ENCODE peak calls at places on chromosomes 16 and 17, in five cellular contexts. One of them, this sample, is unnamed.

GRCh38 chr17:5846001-5846400 is 224.2 kb upstream of the WSCD1 start:
- DNase-seq in foreskin fibroblast: no peak
- DNase-seq in heart right ventricle: no peak
- DNase-seq in MCF 10A: no peak
- DNase-seq in H9: peak
- DNase-seq in this sample: no peak

GRCh38 chr17:66526827-66527226 is 224.4 kb downstream of the PRKCA start:
- DNase-seq in H9: no peak
- DNase-seq in foreskin fibroblast: no peak
- DNase-seq in heart right ventricle: no peak
- DNase-seq in MCF 10A: no peak
- DNase-seq in this sample: no peak

GRCh38 chr16:73152731-73153130 is 104.8 kb upstream of the ZFHX3 start:
- DNase-seq in foreskin fibroblast: no peak
- DNase-seq in heart right ventricle: no peak
- DNase-seq in MCF 10A: no peak
- DNase-seq in H9: peak
- DNase-seq in this sample: no peak

GRCh38 chr16:84228321-84228838 is 11.4 kb downstream of the KCNG4 start:
- DNase-seq in MCF 10A: peak
- DNase-seq in heart right ventricle: peak
- DNase-seq in foreskin fibroblast: peak
- DNase-seq in H9: peak
- DNase-seq in this sample: no peak

GRCh38 chr16:23174622-23175021 is 7.9 kb upstream of the SCNN1G start:
- DNase-seq in MCF 10A: peak
- DNase-seq in foreskin fibroblast: peak
- DNase-seq in heart right ventricle: no peak
- DNase-seq in H9: no peak
- DNase-seq in this sample: no peak

GRCh38 chr16:69444873-69445517 is 20.6 kb downstream of the CYB5B start:
- DNase-seq in H9: no peak
- DNase-seq in heart right ventricle: no peak
- DNase-seq in MCF 10A: no peak
- DNase-seq in foreskin fibroblast: no peak
- DNase-seq in this sample: no peak

GRCh38 chr16:2019500-2019899 is at the start of gene NPW:
- DNase-seq in MCF 10A: no peak
- DNase-seq in foreskin fibroblast: peak
- DNase-seq in H9: no peak
- DNase-seq in heart right ventricle: no peak
- DNase-seq in this sample: no peak

GRCh38 chr17:75813081-75814020 is 28.7 kb downstream of the UNK start:
- DNase-seq in heart right ventricle: no peak
- DNase-seq in foreskin fibroblast: no peak
- DNase-seq in H9: no peak
- DNase-seq in MCF 10A: no peak
- DNase-seq in this sample: no peak

GRCh38 chr17:34580685-34581445 is 1.5 kb downstream of the TMEM132E start:
- DNase-seq in foreskin fibroblast: peak
- DNase-seq in heart right ventricle: no peak
- DNase-seq in H9: peak
- DNase-seq in MCF 10A: no peak
- DNase-seq in this sample: no peak

GRCh38 chr16:10182186-10182683 is at the start of gene GRIN2A:
- DNase-seq in H9: no peak
- DNase-seq in heart right ventricle: no peak
- DNase-seq in MCF 10A: no peak
- DNase-seq in foreskin fibroblast: no peak
- DNase-seq in this sample: peak

GRCh38 chr17:14196337-14196997 is 40.2 kb downstream of the CDRT15 start:
- DNase-seq in foreskin fibroblast: no peak
- DNase-seq in MCF 10A: no peak
- DNase-seq in H9: no peak
- DNase-seq in heart right ventricle: no peak
- DNase-seq in this sample: no peak

GRCh38 chr16:11183035-11183812 is 72.8 kb downstream of the SOCS1 start:
- DNase-seq in foreskin fibroblast: no peak
- DNase-seq in H9: peak
- DNase-seq in heart right ventricle: no peak
- DNase-seq in MCF 10A: no peak
- DNase-seq in this sample: no peak

GRCh38 chr17:73462830-73463229 is 151.0 kb upstream of the CDC42EP4 start:
- DNase-seq in heart right ventricle: no peak
- DNase-seq in H9: no peak
- DNase-seq in MCF 10A: no peak
- DNase-seq in foreskin fibroblast: no peak
- DNase-seq in this sample: no peak

GRCh38 chr16:88533381-88533831 is 36.8 kb upstream of the ZC3H18 start:
- DNase-seq in heart right ventricle: no peak
- DNase-seq in foreskin fibroblast: peak
- DNase-seq in H9: no peak
- DNase-seq in MCF 10A: no peak
- DNase-seq in this sample: no peak

GRCh38 chr17:65529040-65529633 is 32.3 kb downstream of the AXIN2 start:
- DNase-seq in MCF 10A: no peak
- DNase-seq in foreskin fibroblast: no peak
- DNase-seq in H9: no peak
- DNase-seq in heart right ventricle: no peak
- DNase-seq in this sample: no peak

GRCh38 chr17:39755550-39756375 is 18.0 kb downstream of the GRB7 start:
- DNase-seq in MCF 10A: no peak
- DNase-seq in heart right ventricle: no peak
- DNase-seq in H9: peak
- DNase-seq in foreskin fibroblast: no peak
- DNase-seq in this sample: no peak

GRCh38 chr17:79862259-79862658 is 23.0 kb upstream of the CBX4 start:
- DNase-seq in heart right ventricle: peak
- DNase-seq in foreskin fibroblast: no peak
- DNase-seq in MCF 10A: no peak
- DNase-seq in H9: no peak
- DNase-seq in this sample: no peak

GRCh38 chr17:44878627-44879221 is 20.5 kb downstream of the EFTUD2 start:
- DNase-seq in heart right ventricle: no peak
- DNase-seq in MCF 10A: peak
- DNase-seq in foreskin fibroblast: peak
- DNase-seq in H9: no peak
- DNase-seq in this sample: no peak

GRCh38 chr17:83199500-83200201 is 120.2 kb downstream of the METRNL start:
- DNase-seq in MCF 10A: no peak
- DNase-seq in H9: no peak
- DNase-seq in heart right ventricle: peak
- DNase-seq in foreskin fibroblast: peak
- DNase-seq in this sample: no peak

GRCh38 chr17:82889496-82890338 is 49.9 kb upstream of the ZNF750 start:
- DNase-seq in heart right ventricle: no peak
- DNase-seq in H9: no peak
- DNase-seq in MCF 10A: no peak
- DNase-seq in foreskin fibroblast: no peak
- DNase-seq in this sample: no peak

GRCh38 chr17:72884066-72884465 is 208.4 kb downstream of the SLC39A11 start:
- DNase-seq in heart right ventricle: no peak
- DNase-seq in H9: no peak
- DNase-seq in MCF 10A: no peak
- DNase-seq in foreskin fibroblast: no peak
- DNase-seq in this sample: no peak

GRCh38 chr17:80421381-80422090 is 6.6 kb downstream of the ENDOV start:
- DNase-seq in H9: no peak
- DNase-seq in MCF 10A: no peak
- DNase-seq in heart right ventricle: no peak
- DNase-seq in foreskin fibroblast: no peak
- DNase-seq in this sample: no peak

GRCh38 chr17:40445769-40446468 is 2.7 kb downstream of the IGFBP4 start:
- DNase-seq in H9: no peak
- DNase-seq in MCF 10A: no peak
- DNase-seq in heart right ventricle: no peak
- DNase-seq in foreskin fibroblast: peak
- DNase-seq in this sample: no peak

GRCh38 chr16:87353613-87354012 is 30.0 kb downstream of the FBXO31 start:
- DNase-seq in heart right ventricle: no peak
- DNase-seq in foreskin fibroblast: no peak
- DNase-seq in MCF 10A: no peak
- DNase-seq in H9: no peak
- DNase-seq in this sample: no peak

GRCh38 chr17:21239680-21240374 is 13.4 kb downstream of the NATD1 start:
- DNase-seq in heart right ventricle: no peak
- DNase-seq in foreskin fibroblast: peak
- DNase-seq in MCF 10A: peak
- DNase-seq in H9: peak
- DNase-seq in this sample: no peak

GRCh38 chr17:58144801-58145200 is 3.4 kb upstream of the OR4D1 start:
- DNase-seq in heart right ventricle: no peak
- DNase-seq in MCF 10A: no peak
- DNase-seq in H9: no peak
- DNase-seq in foreskin fibroblast: no peak
- DNase-seq in this sample: no peak

GRCh38 chr17:58136669-58137279 is 11.4 kb upstream of the OR4D1 start:
- DNase-seq in MCF 10A: peak
- DNase-seq in H9: peak
- DNase-seq in heart right ventricle: no peak
- DNase-seq in foreskin fibroblast: peak
- DNase-seq in this sample: no peak

DNA sequence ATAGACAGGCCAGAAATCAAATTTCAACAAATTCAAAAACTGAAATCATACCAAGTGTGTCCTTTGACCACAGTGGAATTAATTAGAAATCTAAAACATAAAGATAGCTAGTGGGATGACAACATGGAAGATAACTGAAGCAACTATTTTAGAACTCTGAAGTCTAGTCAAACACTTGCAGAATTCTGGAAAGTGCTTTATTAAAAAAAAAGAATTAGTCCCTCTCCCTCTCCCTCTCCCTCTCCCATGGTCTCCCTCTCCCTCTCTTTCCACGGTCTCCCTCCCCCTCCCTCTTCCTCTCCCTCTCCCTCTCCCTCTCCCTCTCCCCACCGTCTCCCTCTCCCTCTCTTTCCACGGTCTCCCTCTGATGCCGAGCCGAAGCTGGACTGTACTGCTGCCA is 6.7 kb upstream of the OR4D1 start:
- DNase-seq in foreskin fibroblast: no peak
- DNase-seq in MCF 10A: no peak
- DNase-seq in H9: no peak
- DNase-seq in heart right ventricle: no peak
- DNase-seq in this sample: no peak
- TF ChIP-seq CTCF in foreskin fibroblast: no peak
- TF ChIP-seq CTCF in MCF 10A: no peak
- TF ChIP-seq CTCF in H9: no peak
- TF ChIP-seq CTCF in heart right ventricle: no peak
- TF ChIP-seq CTCF in this sample: no peak

DNA sequence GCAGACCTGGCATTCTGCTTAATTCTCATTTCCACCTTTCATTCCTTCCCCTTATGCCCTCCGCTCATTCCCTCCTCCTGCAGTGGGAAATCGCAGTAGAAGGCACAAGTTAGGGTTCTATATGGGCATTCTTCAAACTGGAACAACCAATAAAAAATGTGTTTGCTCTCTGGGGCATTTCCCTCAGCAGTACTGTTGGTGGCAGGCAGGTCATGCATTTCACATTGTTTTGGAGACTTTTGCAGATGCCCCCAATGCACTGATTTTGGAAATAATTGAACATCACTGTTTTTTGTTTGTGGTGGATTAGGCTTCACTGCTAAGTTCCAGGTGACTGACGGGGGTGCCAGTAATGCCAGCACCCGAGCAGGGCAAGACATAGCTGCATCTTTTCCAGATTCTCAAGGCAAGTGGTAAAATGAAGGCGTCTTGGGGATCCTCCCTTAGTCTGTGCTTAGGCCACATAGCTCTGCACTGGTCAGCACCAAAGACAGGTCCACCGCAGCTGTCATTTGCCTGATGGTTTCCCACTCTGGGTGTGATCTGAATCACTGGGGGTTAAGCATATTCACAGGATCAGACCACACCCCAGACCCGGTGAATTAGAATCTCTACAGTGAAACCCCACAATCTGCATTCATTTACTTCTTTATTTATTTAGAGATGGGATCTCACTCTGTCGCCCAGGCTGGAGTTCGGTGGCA is 304.5 kb downstream of the CPPED1 start:
- DNase-seq in MCF 10A: no peak
- DNase-seq in heart right ventricle: no peak
- DNase-seq in foreskin fibroblast: no peak
- DNase-seq in H9: no peak
- DNase-seq in this sample: no peak
- TF ChIP-seq CTCF in MCF 10A: no peak
- TF ChIP-seq CTCF in heart right ventricle: no peak
- TF ChIP-seq CTCF in foreskin fibroblast: no peak
- TF ChIP-seq CTCF in H9: no peak
- TF ChIP-seq CTCF in this sample: no peak

GRCh38 chr16:3949287-3949686 is 68.8 kb upstream of the CREBBP start:
- DNase-seq in heart right ventricle: peak
- DNase-seq in MCF 10A: no peak
- DNase-seq in foreskin fibroblast: peak
- DNase-seq in H9: no peak
- DNase-seq in this sample: no peak

GRCh38 chr16:3949946-3950342 is 69.4 kb upstream of the CREBBP start:
- DNase-seq in heart right ventricle: no peak
- DNase-seq in foreskin fibroblast: no peak
- DNase-seq in MCF 10A: no peak
- DNase-seq in H9: no peak
- DNase-seq in this sample: no peak

GRCh38 chr16:3948378-3948995 is 68.0 kb upstream of the CREBBP start:
- DNase-seq in heart right ventricle: no peak
- DNase-seq in MCF 10A: no peak
- DNase-seq in H9: no peak
- DNase-seq in foreskin fibroblast: no peak
- DNase-seq in this sample: no peak

GRCh38 chr16:3945751-3946603 is 65.5 kb upstream of the CREBBP start:
- DNase-seq in H9: no peak
- DNase-seq in foreskin fibroblast: peak
- DNase-seq in heart right ventricle: no peak
- DNase-seq in MCF 10A: peak
- DNase-seq in this sample: no peak

GRCh38 chr16:3946604-3947180 is 66.2 kb upstream of the CREBBP start:
- DNase-seq in foreskin fibroblast: no peak
- DNase-seq in heart right ventricle: no peak
- DNase-seq in H9: no peak
- DNase-seq in MCF 10A: no peak
- DNase-seq in this sample: no peak
- TF ChIP-seq CTCF in foreskin fibroblast: no peak
- TF ChIP-seq CTCF in heart right ventricle: no peak
- TF ChIP-seq CTCF in H9: no peak
- TF ChIP-seq CTCF in MCF 10A: no peak
- TF ChIP-seq CTCF in this sample: no peak

GRCh38 chr17:1574697-1575471 is 12.3 kb upstream of the PITPNA start:
- DNase-seq in H9: peak
- DNase-seq in heart right ventricle: no peak
- DNase-seq in MCF 10A: peak
- DNase-seq in foreskin fibroblast: no peak
- DNase-seq in this sample: no peak

GRCh38 chr17:1568950-1569810 is 6.6 kb upstream of the PITPNA start:
- DNase-seq in foreskin fibroblast: no peak
- DNase-seq in MCF 10A: no peak
- DNase-seq in H9: peak
- DNase-seq in heart right ventricle: no peak
- DNase-seq in this sample: no peak

GRCh38 chr17:1576500-1576899 is 13.9 kb upstream of the PITPNA start:
- DNase-seq in MCF 10A: no peak
- DNase-seq in heart right ventricle: no peak
- DNase-seq in foreskin fibroblast: no peak
- DNase-seq in H9: no peak
- DNase-seq in this sample: no peak

GRCh38 chr17:1573932-1574696 is 11.5 kb upstream of the PITPNA start:
- DNase-seq in H9: peak
- DNase-seq in heart right ventricle: peak
- DNase-seq in foreskin fibroblast: peak
- DNase-seq in MCF 10A: peak
- DNase-seq in this sample: no peak

GRCh38 chr17:1571362-1571746 is 8.8 kb upstream of the PITPNA start:
- DNase-seq in MCF 10A: no peak
- DNase-seq in heart right ventricle: no peak
- DNase-seq in H9: no peak
- DNase-seq in foreskin fibroblast: no peak
- DNase-seq in this sample: no peak
- TF ChIP-seq CTCF in MCF 10A: no peak
- TF ChIP-seq CTCF in heart right ventricle: no peak
- TF ChIP-seq CTCF in H9: no peak
- TF ChIP-seq CTCF in foreskin fibroblast: no peak
- TF ChIP-seq CTCF in this sample: no peak